ENCODE peak calls at places on chromosomes 7 and 10, in ten cellular contexts. P is right atrium auricular region; E is lower leg skin; O is HEK293T; I is HAP-1; F is GM12865; G is activated gamma-delta T cell treated with Interleukin-2 at 50 U/mL for 16 hours; U is COLO829; L is body of pancreas; D is stimulated activated CD8-positive, alpha-beta memory T cell treated with anti-CD3 and anti-CD28 coated beads, Interleukin-7, amount 100 ng/mL, for 1 hour. R is an unnamed sample.

GRCh38 chr10:36280396-36280795 is 638.3 kb upstream of the FZD8 start:
- DNase-seq in P (no peak), E (no peak), O (no peak), I (no peak), F (no peak), G (no peak), U (no peak), L (no peak), D (no peak), R (no peak)

GRCh38 chr10:3902809-3903410 is 117.9 kb upstream of the KLF6 start:
- DNase-seq in P (no peak), E (no peak), O (no peak), I (no peak), F (no peak), G (no peak), U (no peak), L (no peak), D (no peak), R (no peak)

GRCh38 chr10:61786728-61787127 is 114.8 kb upstream of the ARID5B start:
- DNase-seq in P (no peak), E (no peak), O (no peak), I (no peak), F (peak), G (no peak), U (peak), L (no peak), D (no peak), R (no peak)

GRCh38 chr10:119461923-119462322 is 80.6 kb downstream of the RGS10 start:
- DNase-seq in P (no peak), E (no peak), O (no peak), I (no peak), F (peak), G (no peak), U (no peak), L (no peak), D (no peak), R (no peak)

GRCh38 chr7:83178066-83178465 is 15.4 kb upstream of the PCLO start:
- DNase-seq in P (no peak), E (no peak), O (no peak), I (no peak), F (no peak), G (no peak), U (no peak), L (no peak), D (no peak), R (no peak)

GRCh38 chr7:135928136-135928535 is 49.0 kb downstream of the MTPN start:
- DNase-seq in P (no peak), E (no peak), O (no peak), I (no peak), F (no peak), G (no peak), U (no peak), L (no peak), D (no peak), R (no peak)

GRCh38 chr10:6044060-6044459 is 18.1 kb downstream of the IL2RA start:
- DNase-seq in P (no peak), E (no peak), O (no peak), I (no peak), F (no peak), G (peak), U (no peak), L (no peak), D (no peak), R (no peak)

GRCh38 chr7:129169171-129169643 is 19.2 kb upstream of the SMO start:
- DNase-seq in P (no peak), E (no peak), O (no peak), I (no peak), F (peak), G (peak), U (no peak), L (peak), D (no peak), R (no peak)

GRCh38 chr10:74418285-74418872 is 267.4 kb downstream of the ADK start:
- DNase-seq in P (no peak), E (no peak), O (peak), I (peak), F (no peak), G (no peak), U (peak), L (peak), D (no peak), R (no peak)

GRCh38 chr10:57579926-57580325 is 687.8 kb downstream of the IPMK start:
- DNase-seq in P (no peak), E (no peak), O (peak), I (peak), F (peak), G (no peak), U (no peak), L (no peak), D (no peak), R (no peak)

GRCh38 chr7:129677796-129678195 is 66.3 kb downstream of the NRF1 start:
- DNase-seq in P (no peak), E (no peak), O (no peak), I (no peak), F (no peak), G (no peak), U (no peak), L (no peak), D (no peak), R (no peak)

GRCh38 chr10:132607491-132607890 is 69.9 kb downstream of the INPP5A start:
- DNase-seq in P (no peak), E (no peak), O (no peak), I (no peak), F (no peak), G (no peak), U (no peak), L (no peak), D (no peak), R (no peak)

GRCh38 chr10:30365278-30365677 is 16.2 kb upstream of the MTPAP start:
- DNase-seq in P (no peak), E (no peak), O (no peak), I (no peak), F (no peak), G (no peak), U (no peak), L (no peak), D (no peak), R (no peak)

GRCh38 chr10:110376021-110376773 is 71.5 kb upstream of the SMNDC1 start:
- DNase-seq in P (peak), E (no peak), O (no peak), I (no peak), F (no peak), G (no peak), U (peak), L (no peak), D (no peak), R (no peak)

GRCh38 chr7:51789494-51789893 is 472.9 kb upstream of the COBL start:
- DNase-seq in P (no peak), E (no peak), O (no peak), I (no peak), F (no peak), G (no peak), U (no peak), L (no peak), D (no peak), R (no peak)